ENCODE peak calls at places on chromosomes 1 and 21, in ten cellular contexts. A is fibroblast of lung; P is SK-N-SH; F is fibroblast of pulmonary artery; L is CD8-positive, alpha-beta T cell; S is AG09309; B is PC-3; C is GM12865; M is AG04450; R is fibroblast of mammary gland. N is an unnamed sample.

GRCh38 chr21:43913928-43914327 is 48.9 kb downstream of the AGPAT3 start:
- DNase-seq in C (no peak), S (no peak), M (no peak), A (peak; percentile 60), R (peak; percentile 34), P (no peak), L (no peak), B (no peak), F (peak; percentile 13), N (peak; percentile 69)

GRCh38 chr1:222095606-222096475 is 354.0 kb upstream of the DUSP10 start:
- DNase-seq in P (peak; percentile 47), R (peak; percentile 21), M (no peak), B (peak; percentile 77), S (no peak), A (no peak), L (peak; percentile 54), C (peak; percentile 62), F (peak; percentile 21), N (no peak)

GRCh38 chr1:154941332-154941995 is 4.9 kb upstream of the PMVK start:
- DNase-seq in B (no peak), P (peak; percentile 65), M (no peak), R (no peak), C (peak; percentile 57), S (no peak), L (no peak), F (no peak), A (no peak), N (no peak)

GRCh38 chr1:214259353-214259982 is 21.5 kb upstream of the SMYD2 start:
- DNase-seq in S (no peak), A (no peak), C (peak; percentile 19), F (no peak), R (peak; percentile 28), B (peak; percentile 37), L (no peak), M (no peak), P (no peak), N (no peak)

GRCh38 chr1:54017979-54018378 is at the start of gene LDLRAD1:
- DNase-seq in F (no peak), R (no peak), M (no peak), L (no peak), C (no peak), B (no peak), S (no peak), P (no peak), A (no peak), N (no peak)

GRCh38 chr21:42154237-42155044 is 64.5 kb upstream of the ABCG1 start:
- DNase-seq in A (no peak), C (no peak), B (no peak), L (no peak), S (no peak), P (no peak), M (no peak), R (no peak), F (no peak), N (no peak)

GRCh38 chr1:71706030-71706671 is 576.2 kb downstream of the NEGR1 start:
- DNase-seq in S (no peak), A (peak; percentile 9), M (peak; percentile 11), F (no peak), P (peak; percentile 46), C (peak; percentile 2), B (no peak), L (no peak), R (no peak), N (no peak)

GRCh38 chr1:2070800-2071530 is 20.8 kb downstream of the PRKCZ start:
- DNase-seq in P (no peak), C (no peak), R (no peak), A (no peak), L (no peak), M (no peak), B (no peak), F (no peak), S (no peak), N (no peak)

GRCh38 chr1:26692211-26692792 is 3.5 kb upstream of the ARID1A start:
- DNase-seq in P (peak; percentile 74), B (peak; percentile 90), S (peak; percentile 86), C (peak; percentile 94), M (peak; percentile 80), L (peak; percentile 91), F (peak; percentile 94), A (peak; percentile 95), R (peak; percentile 91), N (peak; percentile 92)

GRCh38 chr1:236800623-236801022 is 5.5 kb downstream of the MTR start:
- DNase-seq in R (no peak), B (no peak), A (no peak), F (no peak), M (no peak), L (no peak), P (no peak), S (no peak), C (no peak), N (no peak)

GRCh38 chr1:109112652-109113285 is 1.1 kb upstream of the ELAPOR1 start:
- DNase-seq in F (peak; percentile 92), C (peak; percentile 84), S (peak; percentile 46), A (peak; percentile 87), L (peak; percentile 89), R (peak; percentile 85), P (peak; percentile 93), B (peak; percentile 87), M (peak; percentile 66), N (peak; percentile 71)

GRCh38 chr1:54335396-54336056 is 70.7 kb downstream of the SSBP3 start:
- DNase-seq in P (no peak), L (no peak), S (peak; percentile 79), C (no peak), F (peak; percentile 97), B (peak; percentile 33), A (peak; percentile 95), M (peak; percentile 80), R (peak; percentile 94), N (peak; percentile 67)

GRCh38 chr1:42240964-42241755 is 76.6 kb upstream of the GUCA2A start:
- DNase-seq in R (peak; percentile 57), M (no peak), P (no peak), C (peak; percentile 16), S (no peak), B (no peak), F (peak; percentile 53), A (no peak), L (no peak), N (peak; percentile 32)

GRCh38 chr1:88742546-88742945 is 58.5 kb downstream of the PKN2 start:
- DNase-seq in A (peak; percentile 61), M (no peak), C (no peak), F (peak; percentile 29), S (no peak), R (no peak), B (no peak), L (no peak), P (no peak), N (no peak)

GRCh38 chr1:29579821-29580425 is 343.6 kb downstream of the PTPRU start:
- DNase-seq in C (no peak), S (peak; percentile 78), M (peak; percentile 79), A (peak; percentile 66), B (peak; percentile 76), R (peak; percentile 69), F (peak; percentile 50), P (no peak), L (no peak), N (peak; percentile 78)

GRCh38 chr1:44359234-44359937 is 4.3 kb upstream of the ERI3 start:
- DNase-seq in R (no peak), C (no peak), F (no peak), A (no peak), S (no peak), M (no peak), B (peak; percentile 50), L (no peak), P (no peak), N (no peak)

GRCh38 chr21:45353200-45353599 is 51.8 kb upstream of the COL18A1 start:
- DNase-seq in B (no peak), M (no peak), L (no peak), S (no peak), P (peak; percentile 78), C (no peak), A (no peak), F (no peak), R (peak; percentile 56), N (no peak)

GRCh38 chr21:46163375-46163774 is 8.0 kb upstream of the FTCD start:
- DNase-seq in S (no peak), C (no peak), P (no peak), R (no peak), L (no peak), B (no peak), F (no peak), A (no peak), M (no peak), N (no peak)

DNA sequence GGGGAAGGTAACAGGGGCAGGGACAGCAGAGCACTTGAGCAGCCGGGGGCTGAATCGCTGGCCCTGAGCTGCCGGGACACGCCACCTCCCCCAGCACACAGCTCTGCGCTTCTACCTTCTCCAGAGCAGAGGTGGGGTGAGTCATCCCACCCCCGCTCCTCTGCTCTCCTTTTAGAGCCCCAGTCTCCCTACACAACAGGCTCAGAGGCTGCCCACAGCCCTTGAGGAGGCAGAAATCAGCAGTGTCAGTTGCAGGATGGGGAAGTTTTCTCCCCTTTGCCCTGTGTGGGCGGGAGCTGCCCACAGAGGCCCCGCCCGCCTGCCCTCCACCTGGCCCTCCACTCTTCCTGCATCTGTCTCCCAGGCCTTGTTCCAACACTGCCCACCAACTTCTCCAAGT is 94.6 kb downstream of the STUM start:
- DNase-seq in M (peak; percentile 34), L (peak; percentile 67), A (peak; percentile 45), F (peak; percentile 44), P (no peak), S (no peak), C (peak; percentile 57), B (peak; percentile 88), R (peak; percentile 84), N (peak; percentile 27)
- H3K4me3 ChIP-seq in M (no peak overlapping the region), L (no peak overlapping the region), A (no peak overlapping the region), F (no peak overlapping the region), P (no peak overlapping the region), S (no peak overlapping the region), C (no peak overlapping the region), B (no peak overlapping the region), R (no peak overlapping the region), N (no peak overlapping the region)

GRCh38 chr1:161177936-161178244 is 583 bp upstream of the B4GALT3 start:
- DNase-seq in S (no peak), M (no peak), A (no peak), P (no peak), F (no peak), C (no peak), R (no peak), L (no peak), B (no peak), N (no peak)
- TF ChIP-seq CTCF in S (no peak), M (no peak), A (no peak), P (no peak), F (no peak), C (no peak), R (no peak), L (no peak), B (no peak), N (no peak)

GRCh38 chr1:233689017-233689747 is 75.3 kb downstream of the KCNK1 start:
- DNase-seq in P (no peak), B (peak; percentile 55), A (no peak), F (no peak), L (no peak), C (no peak), R (no peak), M (no peak), S (no peak), N (no peak)
- H3K4me3 ChIP-seq in P (no peak overlapping the region), B (no peak overlapping the region), A (no peak overlapping the region), F (no peak overlapping the region), L (no peak overlapping the region), C (no peak overlapping the region), R (no peak overlapping the region), M (no peak overlapping the region), S (no peak overlapping the region), N (no peak overlapping the region)

DNA sequence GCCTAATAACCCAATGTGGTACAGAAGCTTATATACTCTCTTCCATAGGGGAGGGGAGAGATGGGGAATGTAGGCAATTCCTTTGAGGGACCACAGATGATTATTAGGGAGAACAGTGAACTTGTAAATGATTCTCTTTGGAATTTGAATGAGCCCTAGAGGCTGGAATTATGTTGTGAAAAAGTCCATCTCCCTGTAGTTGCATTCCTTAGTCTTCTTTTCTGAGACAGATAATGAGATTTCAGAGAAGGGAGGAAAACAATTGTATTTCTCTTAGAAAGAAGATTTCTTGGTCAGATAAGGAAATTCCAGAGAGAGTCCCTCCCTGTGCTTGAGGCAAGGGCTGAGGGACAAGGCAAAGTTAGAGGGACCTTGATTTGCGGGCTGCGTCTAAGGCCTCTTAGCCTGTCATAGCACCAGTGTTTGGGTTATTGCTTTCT is 89.0 kb upstream of the HMCN1 start:
- DNase-seq in F (no peak), M (no peak), C (no peak), L (no peak), P (no peak), S (peak; percentile 34), B (no peak), R (no peak), A (no peak), N (no peak)
- TF ChIP-seq CTCF in F (no peak), M (no peak), C (no peak), L (no peak), P (no peak), S (no peak), B (no peak), R (no peak), A (no peak), N (no peak)

N was measured in astrocyte of the cerebellum.